ENCODE peak calls at places on chromosomes 1 and 21, in seven cellular contexts. F is HCT116, V is H1, C is K562, O is HepG2, I is SK-N-SH, S is GM12878. X is an unnamed sample.

GRCh38 chr1:92909321-92909720 is 51.9 kb downstream of the DIPK1A start:
- DNase-seq in F (peak; percentile 49), V (no peak), C (no peak), O (no peak), I (no peak), S (no peak), X (no peak)

GRCh38 chr1:204074274-204075115 is 1.6 kb downstream of the SOX13 start:
- DNase-seq in F (no peak), V (no peak), C (no peak), O (peak; percentile 87), I (peak; percentile 82), S (no peak), X (peak; percentile 37)

GRCh38 chr1:157137773-157138219 is 399 bp downstream of the ETV3 start:
- DNase-seq in F (no peak), V (no peak), C (no peak), O (no peak), I (peak; percentile 38), S (no peak), X (no peak)

GRCh38 chr1:203536981-203537455 is 43.1 kb downstream of the OPTC start:
- DNase-seq in F (no peak), V (no peak), C (no peak), O (peak; percentile 58), I (no peak), S (no peak), X (no peak)

GRCh38 chr1:55826413-55827080 is 611.4 kb upstream of the USP24 start:
- DNase-seq in F (no peak), V (no peak), C (no peak), O (no peak), I (no peak), S (no peak), X (no peak)

GRCh38 chr1:42931108-42931539 is 27.5 kb downstream of the SLC2A1 start:
- DNase-seq in F (no peak), V (no peak), C (peak; percentile 77), O (no peak), I (peak; percentile 88), S (peak; percentile 69), X (peak; percentile 75)

GRCh38 chr21:43866659-43867331 is 1.8 kb downstream of the AGPAT3 start:
- DNase-seq in F (no peak), V (no peak), C (peak; percentile 54), O (peak; percentile 88), I (no peak), S (peak; percentile 50), X (peak; percentile 52)

GRCh38 chr1:43786201-43786958 is 79.0 kb downstream of the ST3GAL3 start:
- DNase-seq in F (no peak), V (no peak), C (no peak), O (no peak), I (no peak), S (no peak), X (no peak)

GRCh38 chr21:37461494-37461893 is 94.9 kb downstream of the DYRK1A start:
- DNase-seq in F (no peak), V (no peak), C (no peak), O (no peak), I (no peak), S (peak; percentile 33), X (no peak)

GRCh38 chr1:27941671-27942540 is 7.1 kb downstream of the SMPDL3B start:
- DNase-seq in F (no peak), V (no peak), C (no peak), O (no peak), I (no peak), S (no peak), X (no peak)

GRCh38 chr1:47623174-47623940 is 185.5 kb downstream of the FOXD2 start:
- DNase-seq in F (no peak), V (no peak), C (no peak), O (no peak), I (no peak), S (no peak), X (no peak)

GRCh38 chr1:207853372-207853757 is 57.6 kb downstream of the CD34 start:
- DNase-seq in F (no peak), V (no peak), C (no peak), O (no peak), I (no peak), S (no peak), X (no peak)

GRCh38 chr1:161910516-161911077 is 113.1 kb downstream of the OLFML2B start:
- DNase-seq in F (no peak), V (no peak), C (no peak), O (no peak), I (no peak), S (no peak), X (no peak)

GRCh38 chr1:219090618-219091017 is 83.1 kb upstream of the LYPLAL1 start:
- DNase-seq in F (no peak), V (no peak), C (no peak), O (no peak), I (no peak), S (no peak), X (no peak)

GRCh38 chr1:156014829-156015228 is 5.9 kb downstream of the SSR2 start:
- DNase-seq in F (no peak), V (no peak), C (no peak), O (no peak), I (no peak), S (no peak), X (peak; percentile 35)

GRCh38 chr1:183582021-183582746 is 8.1 kb downstream of the NCF2 start:
- DNase-seq in F (no peak), V (no peak), C (no peak), O (no peak), I (no peak), S (no peak), X (no peak)

GRCh38 chr1:29695809-29696208 is 459.5 kb downstream of the PTPRU start:
- DNase-seq in F (no peak), V (no peak), C (no peak), O (no peak), I (no peak), S (no peak), X (no peak)

DNA sequence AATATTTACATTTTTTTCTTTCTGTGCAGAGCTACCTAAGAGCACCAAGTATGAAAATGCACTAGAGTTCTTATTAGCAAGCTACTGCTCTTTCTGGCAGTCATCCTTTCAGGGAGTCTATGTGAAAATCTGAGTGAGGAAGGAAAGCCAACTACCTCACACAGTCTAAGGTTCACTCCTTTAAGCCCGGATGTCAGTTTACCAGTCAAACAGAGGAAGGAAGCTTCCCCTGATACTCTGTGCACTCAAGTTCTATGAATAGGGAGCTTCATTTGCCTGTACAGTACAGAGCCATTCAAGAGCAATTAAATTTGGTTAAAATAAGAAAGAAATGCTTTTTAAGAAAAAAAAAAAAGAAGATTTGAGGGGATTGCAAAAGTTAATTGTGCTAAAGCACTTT is 6.9 kb downstream of the COL11A1 start:
- DNase-seq in F (no peak), V (no peak), C (no peak), O (no peak), I (no peak), S (no peak), X (no peak)
- TF ChIP-seq JUND in F (no peak), V (no peak), C (no peak), O (no peak), I (no peak), S (no peak), X (no peak)

DNA sequence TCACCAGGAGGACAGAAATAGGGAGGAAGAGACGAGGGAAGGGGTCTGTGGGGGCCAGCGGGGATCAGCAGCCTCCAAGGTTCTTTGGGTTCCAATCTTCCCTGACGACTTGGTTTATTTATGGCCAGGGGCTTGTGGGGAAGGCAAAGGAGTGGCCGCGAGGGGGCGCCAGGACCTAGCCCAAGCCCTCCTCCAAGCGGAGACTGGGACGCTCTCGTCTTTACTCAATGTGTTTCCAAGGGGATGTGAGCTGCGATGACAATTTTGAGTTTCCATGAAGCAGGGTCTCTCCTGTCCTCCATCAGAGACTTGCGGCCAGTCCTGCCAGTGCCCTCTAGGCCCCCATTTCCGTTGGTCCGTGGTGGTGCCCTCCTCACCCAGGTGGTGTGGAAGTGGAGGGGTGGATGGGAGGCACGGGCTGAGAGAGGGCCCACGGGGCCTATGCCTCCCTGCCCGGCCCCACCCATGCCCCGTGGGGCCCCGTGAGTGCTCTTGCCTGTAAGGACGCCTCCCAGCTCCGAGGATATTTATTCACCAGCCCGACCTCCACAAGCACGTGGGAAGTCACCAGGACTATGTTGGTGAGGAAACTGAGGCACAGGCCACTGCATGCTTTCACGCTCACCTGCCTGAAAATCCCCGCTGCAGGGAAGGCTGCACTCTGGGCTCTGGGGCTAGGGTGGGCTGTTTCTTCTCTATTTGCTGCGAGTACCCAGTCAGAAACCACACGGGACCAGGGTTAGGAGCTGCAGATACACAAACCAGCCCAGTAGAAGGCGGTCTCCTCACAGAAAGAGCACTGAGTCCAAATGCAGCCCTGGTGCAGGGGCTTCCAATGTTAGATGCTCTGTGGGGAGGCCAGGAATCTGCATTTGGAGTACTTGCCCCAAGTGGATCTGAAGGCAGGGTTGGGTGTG is 26.5 kb downstream of the DMRTB1 start:
- DNase-seq in F (peak; percentile 60), V (peak; percentile 70), C (peak; percentile 85), O (peak; percentile 49), I (peak; percentile 92), S (no peak), X (peak; percentile 84)
- TF ChIP-seq JUND in F (no peak), V (no peak), C (no peak), O (no peak), I (no peak), S (no peak), X (no peak)

GRCh38 chr1:229024528-229025119 is 246.3 kb upstream of the RAB4A start:
- DNase-seq in F (peak; percentile 57), V (no peak), C (peak; percentile 68), O (peak; percentile 59), I (no peak), S (no peak), X (no peak)
- TF ChIP-seq JUND in F (peak; percentile 87), V (no peak), C (peak; percentile 96), O (peak; percentile 38), I (peak; percentile 87), S (no peak), X (no peak)

GRCh38 chr1:101130673-101131072 is 105.1 kb upstream of the DPH5 start:
- DNase-seq in F (no peak), V (no peak), C (no peak), O (no peak), I (no peak), S (no peak), X (no peak)
- TF ChIP-seq JUND in F (no peak), V (no peak), C (no peak), O (no peak), I (peak; percentile 43), S (no peak), X (no peak)

DNA sequence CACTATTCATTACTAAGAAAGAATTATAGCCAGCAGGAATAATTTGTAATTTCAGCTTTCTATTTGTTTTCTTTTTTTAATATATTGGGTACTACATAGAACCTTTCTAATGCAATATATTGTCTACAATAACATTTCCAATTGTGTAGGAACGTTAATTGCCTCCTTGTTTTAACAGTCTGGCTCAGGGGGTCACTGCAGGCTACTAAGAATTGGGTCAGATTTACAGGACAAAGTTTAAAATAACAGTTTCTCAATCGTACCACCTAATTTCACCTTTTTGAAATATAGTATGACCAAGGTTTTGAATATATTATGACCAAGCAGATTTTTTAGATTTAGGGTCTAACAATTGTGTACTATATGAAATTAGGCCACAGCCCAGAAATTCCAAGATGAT is 2.4 kb downstream of the CFH start:
- DNase-seq in F (no peak), V (no peak), C (no peak), O (no peak), I (no peak), S (no peak), X (no peak)
- TF ChIP-seq JUND in F (no peak), V (no peak), C (no peak), O (no peak), I (no peak), S (no peak), X (no peak)